ENCODE peak calls at places on chromosomes 3 and 15, in seven cellular contexts. One of them, this sample, is unnamed.

GRCh38 chr15:85494035-85494793 is 113.8 kb downstream of the AKAP13 start:
- DNase-seq in non-pigmented ciliary epithelial cell: peak; percentile 91
- DNase-seq in cardiac fibroblast: peak; percentile 76
- DNase-seq in GM13977: no peak
- DNase-seq in endothelial cell: no peak
- DNase-seq in NCI-H524 treated with DMSO at 0.1 percent for 48 hours: no peak
- DNase-seq in mesendoderm: peak; percentile 81
- DNase-seq in this sample: no peak

GRCh38 chr3:128727996-128728395 is 2.0 kb downstream of the RAB7A start:
- DNase-seq in NCI-H524 treated with DMSO at 0.1 percent for 48 hours: no peak
- DNase-seq in GM13977: no peak
- DNase-seq in mesendoderm: no peak
- DNase-seq in cardiac fibroblast: no peak
- DNase-seq in endothelial cell: no peak
- DNase-seq in non-pigmented ciliary epithelial cell: no peak
- DNase-seq in this sample: no peak

GRCh38 chr3:98525494-98525893 is 2.8 kb upstream of the CLDND1 start:
- DNase-seq in cardiac fibroblast: no peak
- DNase-seq in NCI-H524 treated with DMSO at 0.1 percent for 48 hours: no peak
- DNase-seq in GM13977: no peak
- DNase-seq in mesendoderm: no peak
- DNase-seq in endothelial cell: no peak
- DNase-seq in non-pigmented ciliary epithelial cell: no peak
- DNase-seq in this sample: no peak

GRCh38 chr3:50390523-50391177 is 31.3 kb upstream of the TMEM115 start:
- DNase-seq in mesendoderm: no peak
- DNase-seq in non-pigmented ciliary epithelial cell: no peak
- DNase-seq in NCI-H524 treated with DMSO at 0.1 percent for 48 hours: peak; percentile 31
- DNase-seq in GM13977: no peak
- DNase-seq in endothelial cell: no peak
- DNase-seq in cardiac fibroblast: no peak
- DNase-seq in this sample: no peak

GRCh38 chr3:33035596-33035995 is 61.4 kb downstream of the GLB1 start:
- DNase-seq in endothelial cell: no peak
- DNase-seq in NCI-H524 treated with DMSO at 0.1 percent for 48 hours: no peak
- DNase-seq in non-pigmented ciliary epithelial cell: peak; percentile 36
- DNase-seq in cardiac fibroblast: peak; percentile 28
- DNase-seq in GM13977: no peak
- DNase-seq in mesendoderm: peak; percentile 46
- DNase-seq in this sample: no peak

GRCh38 chr3:106611841-106612240 is 743.0 kb upstream of the CBLB start:
- DNase-seq in non-pigmented ciliary epithelial cell: no peak
- DNase-seq in NCI-H524 treated with DMSO at 0.1 percent for 48 hours: peak; percentile 84
- DNase-seq in cardiac fibroblast: peak; percentile 85
- DNase-seq in mesendoderm: no peak
- DNase-seq in endothelial cell: no peak
- DNase-seq in GM13977: no peak
- DNase-seq in this sample: no peak

GRCh38 chr3:134769469-134769868 is 25.6 kb upstream of the EPHB1 start:
- DNase-seq in GM13977: no peak
- DNase-seq in NCI-H524 treated with DMSO at 0.1 percent for 48 hours: no peak
- DNase-seq in mesendoderm: no peak
- DNase-seq in non-pigmented ciliary epithelial cell: no peak
- DNase-seq in endothelial cell: no peak
- DNase-seq in cardiac fibroblast: no peak
- DNase-seq in this sample: no peak

GRCh38 chr3:126855374-126855773 is 127.5 kb upstream of the PLXNA1 start:
- DNase-seq in non-pigmented ciliary epithelial cell: no peak
- DNase-seq in cardiac fibroblast: no peak
- DNase-seq in NCI-H524 treated with DMSO at 0.1 percent for 48 hours: no peak
- DNase-seq in endothelial cell: no peak
- DNase-seq in mesendoderm: no peak
- DNase-seq in GM13977: no peak
- DNase-seq in this sample: no peak

GRCh38 chr15:48631191-48631770 is 14.2 kb downstream of the FBN1 start:
- DNase-seq in non-pigmented ciliary epithelial cell: no peak
- DNase-seq in endothelial cell: no peak
- DNase-seq in mesendoderm: peak; percentile 54
- DNase-seq in NCI-H524 treated with DMSO at 0.1 percent for 48 hours: no peak
- DNase-seq in GM13977: no peak
- DNase-seq in cardiac fibroblast: peak; percentile 52
- DNase-seq in this sample: no peak